ENCODE peak calls at places on chromosomes 7 and 10, in six cellular contexts. I, X, P, O, F and N are unnamed samples. For H3K27me3, the result is how much of the 10 kb centered on the place peaks cover.

GRCh38 chr10:3471927-3472704 is 299.5 kb upstream of the PITRM1 start:
- DNase-seq in I (no peak), X (no peak), P (peak), O (peak), F (no peak), N (no peak)

GRCh38 chr7:7190142-7190541 is 7.8 kb downstream of the C1GALT1 start:
- DNase-seq in I (no peak), X (no peak), P (no peak), O (no peak), F (no peak), N (no peak)

GRCh38 chr10:44935201-44935960 is 24.2 kb upstream of the RASSF4 start:
- DNase-seq in I (no peak), X (no peak), P (no peak), O (no peak), F (no peak), N (peak)

GRCh38 chr10:43419997-43420368 is 11.0 kb upstream of the HNRNPF start:
- DNase-seq in I (no peak), X (no peak), P (no peak), O (no peak), F (no peak), N (no peak)

GRCh38 chr10:26946103-26946907 is 85.5 kb upstream of the ABI1 start:
- DNase-seq in I (no peak), X (no peak), P (peak), O (peak), F (no peak), N (no peak)

GRCh38 chr10:43076876-43077420 is at the start of gene RET:
- DNase-seq in I (no peak), X (no peak), P (peak), O (peak), F (no peak), N (peak)

GRCh38 chr7:104934665-104935064 is 79.3 kb upstream of the KMT2E start:
- DNase-seq in I (no peak), X (no peak), P (no peak), O (no peak), F (no peak), N (no peak)

GRCh38 chr10:102642553-102643345 is 1.5 kb upstream of the TRIM8 start:
- DNase-seq in I (peak), X (peak), P (peak), O (peak), F (peak), N (peak)

GRCh38 chr7:44536090-44536489 is 5.0 kb downstream of the NPC1L1 start:
- DNase-seq in I (no peak), X (no peak), P (no peak), O (no peak), F (no peak), N (no peak)

GRCh38 chr10:130042386-130042785 is 68.2 kb downstream of the C10orf143 start:
- DNase-seq in I (no peak), X (no peak), P (no peak), O (no peak), F (no peak), N (no peak)

GRCh38 chr10:52615349-52615748 is 157.2 kb downstream of the MBL2 start:
- DNase-seq in I (no peak), X (no peak), P (no peak), O (no peak), F (no peak), N (no peak)

GRCh38 chr10:47370015-47370767 is 13.9 kb downstream of the ZNF488 start:
- DNase-seq in I (peak), X (no peak), P (no peak), O (no peak), F (no peak), N (no peak)

GRCh38 chr10:86598151-86598550 is 56.2 kb upstream of the OPN4 start:
- DNase-seq in I (no peak), X (no peak), P (no peak), O (no peak), F (no peak), N (no peak)

GRCh38 chr7:102396710-102397019 is 502 bp downstream of the PRKRIP1 start:
- DNase-seq in I (no peak), X (no peak), P (no peak), O (no peak), F (no peak), N (no peak)

GRCh38 chr10:30013684-30014246 is 45.6 kb downstream of the JCAD start:
- DNase-seq in I (no peak), X (peak), P (peak), O (no peak), F (no peak), N (peak)

GRCh38 chr7:107922891-107923290 is 31.9 kb downstream of the DLD start:
- DNase-seq in I (no peak), X (no peak), P (no peak), O (no peak), F (no peak), N (no peak)

GRCh38 chr10:33832124-33832787 is 497.8 kb upstream of the NRP1 start:
- DNase-seq in I (no peak), X (no peak), P (no peak), O (no peak), F (no peak), N (no peak)

GRCh38 chr10:16950686-16951681 is 133.8 kb upstream of the RSU1 start:
- DNase-seq in I (no peak), X (no peak), P (no peak), O (peak), F (peak), N (no peak)

DNA sequence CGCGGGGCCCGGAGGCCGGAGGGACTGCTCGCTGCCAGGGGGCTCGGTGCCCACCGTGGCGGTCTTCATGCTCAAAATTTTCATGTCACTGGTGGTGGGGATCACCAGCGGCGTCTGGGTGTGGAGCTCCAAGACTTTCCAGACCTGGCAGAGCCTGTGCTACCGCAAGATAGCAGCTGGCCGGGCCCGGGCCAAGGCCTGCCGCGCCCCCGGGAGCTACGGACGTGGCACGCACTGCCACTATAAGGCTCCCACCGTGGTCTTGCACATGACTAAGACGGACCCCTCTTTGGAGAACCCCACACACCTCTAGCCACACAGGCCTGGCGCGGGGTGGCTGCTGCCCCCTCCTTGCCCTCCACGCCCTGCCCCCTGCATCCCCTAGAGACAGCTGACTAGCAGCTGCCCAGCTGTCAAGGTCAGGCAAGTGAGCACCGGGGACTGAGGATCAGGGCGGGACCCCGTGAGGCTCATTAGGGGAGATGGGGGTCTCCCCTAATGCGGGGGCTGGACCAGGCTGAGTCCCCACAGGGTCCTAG is 2.0 kb downstream of the FZD9 start:
- DNase-seq in I (no peak), X (no peak), P (no peak), O (no peak), F (no peak), N (no peak)
- H3K27me3 ChIP-seq in I (under half), X (under half), P (under half), O (under half), F (under half), N (under half)

GRCh38 chr10:114683162-114683561 is 25.1 kb upstream of the ABLIM1 start:
- DNase-seq in I (no peak), X (no peak), P (peak), O (no peak), F (no peak), N (no peak)
- H3K4me3 ChIP-seq in I (peak), X (no peak), P (no peak), O (no peak), F (no peak), N (peak)

GRCh38 chr7:116316838-116317612 is 106.7 kb downstream of the TES start:
- DNase-seq in I (peak), X (peak), P (peak), O (no peak), F (no peak), N (peak)
- H3K27ac ChIP-seq in I (peak), X (peak), P (peak), O (no peak), F (no peak), N (peak)

GRCh38 chr7:155815332-155816191 is 3.3 kb upstream of the SHH start:
- DNase-seq in I (no peak), X (peak), P (peak), O (peak), F (peak), N (peak)

GRCh38 chr7:155813125-155813524 is 862 bp upstream of the SHH start:
- DNase-seq in I (no peak), X (no peak), P (no peak), O (no peak), F (no peak), N (peak)

GRCh38 chr7:155816192-155816508 is 3.9 kb upstream of the SHH start:
- DNase-seq in I (no peak), X (no peak), P (no peak), O (no peak), F (no peak), N (peak)

GRCh38 chr7:155813791-155814568 is 1.7 kb upstream of the SHH start:
- DNase-seq in I (no peak), X (no peak), P (no peak), O (no peak), F (no peak), N (peak)

GRCh38 chr7:155814569-155815276 is 2.5 kb upstream of the SHH start:
- DNase-seq in I (no peak), X (no peak), P (no peak), O (no peak), F (no peak), N (no peak)
- H3K27me3 ChIP-seq in I (under half), X (under half), P (under half), O (half or more), F (under half), N (under half)

DNA sequence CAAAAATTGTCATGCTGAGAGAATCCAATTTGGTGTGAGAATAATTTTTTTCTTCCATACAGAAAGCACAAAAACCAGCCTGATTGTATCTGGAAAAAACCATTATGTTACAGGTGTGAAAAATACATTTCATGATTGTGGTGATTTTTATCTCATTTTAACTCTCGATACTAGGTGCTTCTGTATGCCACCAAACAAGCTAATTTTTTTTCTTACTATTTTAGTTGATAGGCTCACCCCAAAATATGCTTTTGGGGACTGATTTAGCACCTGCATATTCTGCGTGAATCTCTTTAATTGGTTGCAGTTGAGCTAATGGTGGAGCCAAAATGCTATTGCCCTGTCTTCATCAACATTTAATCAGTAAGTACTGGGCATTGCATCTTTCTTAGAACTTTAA is 1.9 kb downstream of the DMTF1 start:
- DNase-seq in I (no peak), X (no peak), P (no peak), O (no peak), F (no peak), N (no peak)
- H3K4me3 ChIP-seq in I (peak), X (no peak), P (peak), O (peak), F (no peak), N (peak)

DNA sequence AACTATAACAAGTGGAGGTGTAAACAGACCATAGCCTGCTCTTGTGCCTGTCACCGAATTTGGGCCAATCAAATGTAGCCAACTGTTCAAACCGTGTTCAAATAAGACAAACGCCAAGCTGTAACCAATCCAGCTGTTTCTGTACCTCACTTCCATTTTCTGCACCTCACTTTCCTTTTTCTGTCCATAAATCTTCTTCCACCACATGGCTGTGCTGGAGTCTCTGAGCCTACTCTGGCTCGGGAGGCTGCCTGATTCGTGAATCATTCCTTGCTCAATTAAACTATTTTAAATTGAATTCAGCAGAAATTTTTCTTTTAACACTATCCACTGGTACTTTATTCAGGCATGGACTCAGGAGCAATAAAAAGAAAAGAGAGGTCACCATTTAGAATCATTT is 29.9 kb upstream of the COL1A2 start:
- DNase-seq in I (no peak), X (no peak), P (no peak), O (no peak), F (no peak), N (no peak)
- H3K27ac ChIP-seq in I (peak), X (no peak), P (no peak), O (no peak), F (no peak), N (no peak)